ENCODE peak calls at places on chromosomes 7 and 10, in ten cellular contexts. B, K, X, M, Z, P, D, T, V and A are unnamed samples.

GRCh38 chr10:3852147-3852904 is 67.3 kb upstream of the KLF6 start:
- DNase-seq in B (peak), M (peak), P (peak), K (peak), Z (peak), D (no peak), X (peak), V (no peak), T (peak), A (peak)

GRCh38 chr7:51430480-51431086 is 114.0 kb upstream of the COBL start:
- DNase-seq in X (peak), K (peak), B (peak), P (peak), D (peak), T (no peak), M (peak), V (peak), Z (peak), A (no peak)

GRCh38 chr10:4266387-4267083 is 481.5 kb upstream of the KLF6 start:
- DNase-seq in V (no peak), K (peak), Z (no peak), X (peak), D (no peak), B (no peak), T (peak), M (no peak), P (no peak), A (no peak)

GRCh38 chr10:90920986-90921643 is at the start of gene ANKRD1:
- DNase-seq in K (peak), D (no peak), T (peak), M (no peak), Z (no peak), V (no peak), B (peak), P (peak), X (peak), A (peak)

GRCh38 chr10:49610015-49610734 is at the start of gene SLC18A3:
- DNase-seq in V (no peak), M (no peak), K (no peak), D (peak), P (no peak), X (no peak), T (no peak), Z (no peak), B (peak), A (no peak)

GRCh38 chr10:34885901-34886300 is 70.8 kb upstream of the PARD3 start:
- DNase-seq in Z (no peak), T (no peak), X (no peak), B (peak), P (peak), D (no peak), K (no peak), V (no peak), M (no peak), A (no peak)

GRCh38 chr10:97087296-97087695 is 98.5 kb downstream of the SLIT1 start:
- DNase-seq in V (no peak), M (no peak), D (no peak), P (no peak), X (no peak), K (no peak), B (no peak), Z (no peak), T (no peak), A (no peak)

GRCh38 chr7:138247568-138248328 is 171.5 kb downstream of the AKR1D1 start:
- DNase-seq in V (no peak), K (peak), X (no peak), M (no peak), T (peak), B (no peak), D (no peak), Z (no peak), P (no peak), A (no peak)

GRCh38 chr7:143960813-143961610 is 6.4 kb downstream of the OR2F1 start:
- DNase-seq in P (no peak), V (no peak), T (no peak), K (peak), Z (no peak), X (no peak), M (no peak), D (no peak), B (no peak), A (no peak)

GRCh38 chr7:31640329-31640728 is 46.7 kb upstream of the PPP1R17 start:
- DNase-seq in V (no peak), D (no peak), B (no peak), X (no peak), T (no peak), Z (no peak), K (no peak), P (no peak), M (no peak), A (no peak)

GRCh38 chr7:43260980-43261878 is 148.8 kb downstream of the HECW1 start:
- DNase-seq in P (peak), T (peak), B (peak), K (peak), M (peak), D (peak), Z (peak), V (peak), X (peak), A (peak)

GRCh38 chr7:6284461-6285360 is 12.3 kb upstream of the CYTH3 start:
- DNase-seq in K (peak), V (no peak), B (no peak), T (no peak), Z (no peak), X (no peak), M (no peak), D (no peak), P (no peak), A (no peak)

GRCh38 chr10:80464557-80465466 is 10.7 kb downstream of the TSPAN14 start:
- DNase-seq in Z (peak), D (no peak), X (no peak), K (no peak), P (no peak), B (peak), V (peak), T (no peak), M (no peak), A (no peak)

GRCh38 chr10:33137356-33138007 is 179.5 kb upstream of the ITGB1 start:
- DNase-seq in P (no peak), D (no peak), K (no peak), Z (no peak), M (no peak), V (no peak), X (no peak), T (no peak), B (no peak), A (no peak)

GRCh38 chr10:22477365-22478287 is 132.3 kb downstream of the SPAG6 start:
- DNase-seq in D (no peak), B (peak), Z (no peak), P (no peak), T (no peak), X (no peak), V (no peak), M (no peak), K (no peak), A (no peak)